ENCODE peak calls at places on chromosomes 6 and 20, in nine cellular contexts. I is fibroblast of the aortic adventitia, M is NCI-H1436, J is nephron progenitor cell, Y is sciatic nerve, H is neuronal stem cell, T is fibroblast of lung, C is GM23248, O is heart left ventricle. N is an unnamed sample.

GRCh38 chr6:56656466-56656865 is 13.8 kb upstream of the DST start:
- DNase-seq in I (no peak), M (no peak), J (no peak), Y (no peak), H (no peak), T (no peak), C (no peak), O (no peak), N (no peak)

GRCh38 chr6:40049128-40049527 is 114.9 kb upstream of the MOCS1 start:
- DNase-seq in I (no peak), M (no peak), J (no peak), Y (no peak), H (no peak), T (no peak), C (no peak), O (no peak), N (no peak)

GRCh38 chr6:55100729-55101128 is 73.6 kb upstream of the HCRTR2 start:
- DNase-seq in I (no peak), M (no peak), J (no peak), Y (no peak), H (no peak), T (no peak), C (no peak), O (no peak), N (no peak)

GRCh38 chr20:4667836-4668235 is 53.9 kb upstream of the PRND start:
- DNase-seq in I (no peak), M (no peak), J (no peak), Y (no peak), H (no peak), T (no peak), C (no peak), O (no peak), N (no peak)

GRCh38 chr6:145836170-145836569 is 21.6 kb upstream of the FBXO30 start:
- DNase-seq in I (peak), M (no peak), J (no peak), Y (no peak), H (no peak), T (peak), C (peak), O (no peak), N (peak)

GRCh38 chr6:50271266-50271665 is 221.5 kb upstream of the DEFB112 start:
- DNase-seq in I (no peak), M (no peak), J (no peak), Y (no peak), H (no peak), T (peak), C (no peak), O (no peak), N (no peak)

GRCh38 chr6:95186710-95187109 is 390.6 kb upstream of the MANEA start:
- DNase-seq in I (no peak), M (no peak), J (no peak), Y (no peak), H (no peak), T (no peak), C (no peak), O (no peak), N (no peak)

GRCh38 chr6:317452-318144 is 25.3 kb downstream of the DUSP22 start:
- DNase-seq in I (no peak), M (no peak), J (no peak), Y (peak), H (no peak), T (no peak), C (no peak), O (no peak), N (no peak)

GRCh38 chr6:41371992-41372525 is 36.7 kb downstream of the NCR2 start:
- DNase-seq in I (peak), M (no peak), J (peak), Y (peak), H (no peak), T (peak), C (peak), O (peak), N (no peak)

GRCh38 chr6:139597781-139598368 is 223.4 kb upstream of the CITED2 start:
- DNase-seq in I (peak), M (no peak), J (no peak), Y (peak), H (no peak), T (peak), C (peak), O (peak), N (peak)

GRCh38 chr6:129929433-129929832 is 68.3 kb upstream of the TMEM244 start:
- DNase-seq in I (peak), M (no peak), J (no peak), Y (no peak), H (no peak), T (peak), C (peak), O (no peak), N (peak)

GRCh38 chr20:18663932-18664331 is 76.1 kb downstream of the DTD1 start:
- DNase-seq in I (peak), M (no peak), J (no peak), Y (no peak), H (no peak), T (peak), C (peak), O (no peak), N (no peak)

GRCh38 chr6:5540375-5540774 is 279.1 kb downstream of the FARS2 start:
- DNase-seq in I (no peak), M (no peak), J (no peak), Y (no peak), H (no peak), T (no peak), C (peak), O (no peak), N (peak)

GRCh38 chr20:18056174-18057105 is 1.3 kb downstream of the OVOL2 start:
- DNase-seq in I (no peak), M (peak), J (peak), Y (no peak), H (no peak), T (peak), C (peak), O (no peak), N (no peak)

GRCh38 chr20:35710884-35711587 is 11.8 kb downstream of the ROMO1 start:
- DNase-seq in I (no peak), M (no peak), J (no peak), Y (no peak), H (no peak), T (no peak), C (peak), O (no peak), N (no peak)

GRCh38 chr6:31815025-31815838 is at the start of the genes HSPA1A and HSPA1L:
- DNase-seq in I (peak), M (peak), J (peak), Y (peak), H (peak), T (peak), C (peak), O (peak), N (peak)

GRCh38 chr20:56361888-56362287 is 3.1 kb downstream of the FAM210B start:
- DNase-seq in I (no peak), M (no peak), J (no peak), Y (no peak), H (no peak), T (no peak), C (no peak), O (no peak), N (no peak)

GRCh38 chr6:18509871-18510643 is 122.9 kb downstream of the RNF144B start:
- DNase-seq in I (peak), M (no peak), J (no peak), Y (no peak), H (no peak), T (no peak), C (peak), O (no peak), N (peak)

GRCh38 chr6:115485400-115485799 is 575.3 kb downstream of the FRK start:
- DNase-seq in I (no peak), M (peak), J (no peak), Y (no peak), H (no peak), T (no peak), C (no peak), O (no peak), N (no peak)

GRCh38 chr6:17705778-17706579 is 746 bp downstream of the NUP153 start:
- DNase-seq in I (peak), M (peak), J (peak), Y (peak), H (peak), T (peak), C (peak), O (peak), N (peak)

GRCh38 chr6:157597461-157598312 is 216.7 kb downstream of the ZDHHC14 start:
- DNase-seq in I (peak), M (peak), J (peak), Y (no peak), H (peak), T (peak), C (peak), O (no peak), N (peak)

N was measured in AG08395.